ENCODE peak calls at places on chromosomes 4 and X, in five cellular contexts. V is IMR-90, P is mesenchymal stem cell, S is neuronal stem cell, W is H1. R is an unnamed sample.

GRCh38 chr4:105126311-105127153 is 20.1 kb upstream of the TET2 start:
- DNase-seq in V (peak; percentile 67), P (no peak), S (no peak), W (no peak), R (no peak)

GRCh38 chr4:7823416-7823824 is 116.2 kb downstream of the AFAP1 start:
- DNase-seq in V (no peak), P (no peak), S (no peak), W (no peak), R (no peak)

GRCh38 chr4:73707918-73708577 is 32.3 kb upstream of the CXCL8 start:
- DNase-seq in V (peak; percentile 95), P (peak; percentile 93), S (no peak), W (no peak), R (peak; percentile 86)

GRCh38 chr4:153465583-153465921 is 608 bp upstream of the TMEM131L start:
- DNase-seq in V (peak; percentile 61), P (peak; percentile 62), S (no peak), W (peak; percentile 78), R (peak; percentile 66)

GRCh38 chr4:126738926-126739325 is 893.8 kb upstream of the INTU start:
- DNase-seq in V (peak; percentile 61), P (no peak), S (no peak), W (no peak), R (no peak)

GRCh38 chrX:24020280-24020876 is 6.6 kb downstream of the KLHL15 start:
- DNase-seq in V (peak; percentile 15), P (peak; percentile 18), S (no peak), W (no peak), R (peak; percentile 10)

GRCh38 chr4:138875886-138876608 is 139.5 kb upstream of the NOCT start:
- DNase-seq in V (peak; percentile 88), P (peak; percentile 84), S (no peak), W (no peak), R (peak; percentile 91)

GRCh38 chr4:122759639-122760310 is 27.3 kb downstream of the BBS12 start:
- DNase-seq in V (peak; percentile 46), P (no peak), S (no peak), W (no peak), R (no peak)

GRCh38 chr4:3516836-3517730 is 15.1 kb downstream of the LRPAP1 start:
- DNase-seq in V (no peak), P (no peak), S (no peak), W (no peak), R (no peak)

GRCh38 chr4:139833131-139833930 is 167.7 kb downstream of the MGST2 start:
- DNase-seq in V (no peak), P (no peak), S (no peak), W (no peak), R (no peak)

GRCh38 chrX:136189222-136189621 is 41.9 kb downstream of the FHL1 start:
- DNase-seq in V (no peak), P (no peak), S (no peak), W (no peak), R (no peak)

GRCh38 chr4:144316869-144317268 is 176.4 kb upstream of the GYPA start:
- DNase-seq in V (no peak), P (no peak), S (no peak), W (no peak), R (no peak)

GRCh38 chr4:10093801-10094552 is 22.6 kb downstream of the WDR1 start:
- DNase-seq in V (peak; percentile 89), P (peak; percentile 88), S (no peak), W (no peak), R (no peak)

GRCh38 chr4:5756271-5756670 is 45.3 kb downstream of the EVC start:
- DNase-seq in V (no peak), P (no peak), S (no peak), W (peak; percentile 35), R (no peak)

GRCh38 chrX:118773782-118774181 is 46.4 kb downstream of the IL13RA1 start:
- DNase-seq in V (no peak), P (no peak), S (no peak), W (no peak), R (no peak)

GRCh38 chr4:92305148-92305877 is 1.5 kb downstream of the GRID2 start:
- DNase-seq in V (peak; percentile 32), P (peak; percentile 49), S (peak; percentile 82), W (peak; percentile 93), R (peak; percentile 97)

GRCh38 chrX:18354369-18355329 is at the start of gene SCML2:
- DNase-seq in V (peak; percentile 21), P (peak; percentile 33), S (peak; percentile 36), W (peak; percentile 57), R (peak; percentile 39)

GRCh38 chrX:121479406-121479805 is 432.0 kb downstream of the GLUD2 start:
- DNase-seq in V (no peak), P (no peak), S (no peak), W (no peak), R (peak; percentile 49)

GRCh38 chrX:18464500-18464899 is 39.1 kb downstream of the CDKL5 start:
- DNase-seq in V (no peak), P (no peak), S (no peak), W (no peak), R (no peak)

GRCh38 chr4:159077702-159078495 is 25.0 kb upstream of the RAPGEF2 start:
- DNase-seq in V (peak; percentile 11), P (no peak), S (no peak), W (no peak), R (no peak)

GRCh38 chr4:74189331-74190043 is 31.6 kb downstream of the MTHFD2L start:
- DNase-seq in V (peak; percentile 55), P (peak; percentile 68), S (peak; percentile 32), W (no peak), R (peak; percentile 66)

GRCh38 chr4:7929530-7929951 is 10.1 kb downstream of the AFAP1 start:
- DNase-seq in V (no peak), P (no peak), S (no peak), W (no peak), R (peak; percentile 85)

GRCh38 chr4:87219648-87220093 is 747 bp downstream of the KLHL8 start:
- DNase-seq in V (peak; percentile 33), P (peak; percentile 49), S (no peak), W (no peak), R (peak; percentile 37)

GRCh38 chrX:50068893-50069292 is 131.9 kb downstream of the AKAP4 start:
- DNase-seq in V (no peak), P (no peak), S (no peak), W (no peak), R (no peak)

GRCh38 chrX:50071507-50071906 is 129.3 kb downstream of the AKAP4 start:
- DNase-seq in V (no peak), P (no peak), S (no peak), W (no peak), R (no peak)

GRCh38 chrX:50066318-50066937 is 134.4 kb downstream of the AKAP4 start:
- DNase-seq in V (no peak), P (no peak), S (no peak), W (no peak), R (no peak)

GRCh38 chrX:50068293-50068568 is 132.6 kb downstream of the AKAP4 start:
- DNase-seq in V (no peak), P (no peak), S (no peak), W (no peak), R (no peak)

DNA sequence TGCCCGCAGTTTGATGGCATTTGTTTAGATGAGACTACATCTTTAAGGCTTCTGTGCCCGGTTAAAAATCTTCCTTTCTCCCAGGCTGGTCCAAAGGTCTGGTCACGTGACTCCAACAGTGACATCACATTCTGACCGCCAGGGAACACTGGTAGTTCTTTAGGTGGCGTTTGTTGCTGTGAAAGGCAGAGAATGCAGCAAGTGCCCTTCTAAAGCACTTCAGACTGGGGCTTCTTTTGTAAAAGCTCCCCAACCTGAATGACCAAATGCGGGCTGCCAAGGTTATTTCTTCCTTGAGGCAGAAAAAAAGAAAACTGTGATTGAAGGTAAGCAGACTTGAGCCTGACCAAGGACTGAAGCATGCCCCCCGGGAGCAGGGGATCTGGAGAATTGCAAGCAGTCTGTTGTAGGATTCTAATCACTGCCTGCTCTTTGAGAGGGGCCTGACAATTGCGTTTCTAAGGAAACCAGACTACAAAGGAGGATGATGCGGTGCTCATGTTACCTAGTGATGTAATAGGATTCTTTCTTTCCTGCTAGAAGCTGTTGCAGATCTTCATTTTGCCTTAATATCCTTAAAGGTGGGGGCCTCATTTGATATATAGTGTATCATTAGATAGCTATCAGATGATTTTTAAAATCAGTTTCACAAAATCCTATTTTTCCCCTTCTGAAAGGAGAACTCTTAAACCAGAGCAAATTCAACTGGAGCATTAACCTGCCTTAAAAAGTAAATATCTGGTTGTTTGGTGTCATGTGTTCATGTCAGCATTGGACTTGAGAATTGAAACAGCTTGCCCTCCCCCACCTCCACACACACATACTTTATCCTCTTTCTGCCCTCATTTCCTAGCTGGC is 133.1 kb downstream of the AKAP4 start:
- DNase-seq in V (peak; percentile 47), P (peak; percentile 60), S (peak; percentile 67), W (peak; percentile 51), R (peak; percentile 94)
- H3K4me3 ChIP-seq in V (no peak overlapping the region), P (no peak overlapping the region), S (no peak overlapping the region), W (peak overlapping the region; percentile 19), R (no peak overlapping the region)

GRCh38 chr4:22733816-22734215 is 41.1 kb downstream of the GBA3 start:
- DNase-seq in V (no peak), P (no peak), S (no peak), W (no peak), R (no peak)

GRCh38 chr4:22730049-22730448 is 37.3 kb downstream of the GBA3 start:
- DNase-seq in V (no peak), P (no peak), S (no peak), W (no peak), R (no peak)
- H2BK120ac ChIP-seq in V (no peak overlapping the region), P (no peak overlapping the region), S (no peak overlapping the region), W (no peak overlapping the region), R (no peak overlapping the region)

DNA sequence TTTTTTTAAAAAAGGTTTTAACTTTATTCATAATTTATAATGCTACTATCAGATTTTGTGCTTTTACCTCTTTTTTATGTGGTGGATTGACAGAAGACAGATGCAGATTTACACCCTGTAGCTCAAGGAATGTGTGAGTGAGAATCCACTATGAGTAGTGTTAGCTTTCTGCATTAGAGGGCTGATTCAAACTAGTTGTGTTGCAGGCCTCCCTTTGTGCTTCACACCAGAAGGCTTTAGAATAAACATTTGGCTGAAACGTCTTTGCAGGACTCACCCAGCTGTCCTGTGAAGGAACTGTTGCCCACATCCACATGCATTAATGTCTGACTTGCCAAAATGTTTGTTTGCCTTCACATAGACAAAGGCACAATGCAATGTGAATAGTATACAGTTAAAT is 127.0 kb downstream of the PCDH7 start:
- DNase-seq in V (peak; percentile 20), P (peak; percentile 63), S (no peak), W (no peak), R (peak; percentile 89)
- H3K4me3 ChIP-seq in V (no peak overlapping the region), P (no peak overlapping the region), S (no peak overlapping the region), W (no peak overlapping the region), R (no peak overlapping the region)

GRCh38 chr4:25065451-25065850 is 34.7 kb upstream of the LGI2 start:
- DNase-seq in V (no peak), P (no peak), S (no peak), W (no peak), R (peak; percentile 23)

GRCh38 chr4:25069014-25069413 is 38.3 kb upstream of the LGI2 start:
- DNase-seq in V (no peak), P (no peak), S (no peak), W (no peak), R (peak; percentile 72)

GRCh38 chr4:25070512-25070911 is 39.8 kb upstream of the LGI2 start:
- DNase-seq in V (no peak), P (no peak), S (no peak), W (no peak), R (no peak)

GRCh38 chr4:25065901-25066610 is 35.3 kb upstream of the LGI2 start:
- DNase-seq in V (no peak), P (no peak), S (no peak), W (no peak), R (no peak)

DNA sequence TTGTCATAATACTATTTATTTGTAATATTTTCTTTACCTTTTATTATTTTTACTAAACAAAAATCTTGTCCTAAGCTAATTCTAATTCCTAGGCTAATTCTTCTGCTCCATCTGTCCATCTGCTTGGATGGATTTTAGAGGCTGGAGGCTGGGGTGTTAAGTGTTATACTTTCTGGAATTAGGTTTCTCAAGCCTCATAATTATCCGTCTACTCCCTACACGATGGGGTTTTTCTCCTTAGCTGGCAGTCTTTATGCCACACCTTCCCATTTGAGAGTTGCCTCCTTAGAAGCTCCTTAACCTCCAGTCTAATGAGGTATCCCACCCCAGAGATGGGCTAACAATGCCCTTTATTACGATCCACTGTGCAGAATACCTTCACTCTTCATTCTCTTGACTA is 37.6 kb upstream of the LGI2 start:
- DNase-seq in V (no peak), P (no peak), S (no peak), W (no peak), R (no peak)
- H2BK120ac ChIP-seq in V (no peak overlapping the region), P (no peak overlapping the region), S (no peak overlapping the region), W (no peak overlapping the region), R (no peak overlapping the region)